ENCODE peak calls at places on chromosomes 6 and 20, in seven cellular contexts. One of them, this sample, is unnamed.
A peak's percentile ranks its signal among the peaks of the same experiment; 100 is the strongest.

GRCh38 chr20:40897177-40897700 is 131.4 kb upstream of the TOP1 start:
- DNase-seq in cardiac muscle cell: peak; percentile 20
- DNase-seq in NCI-H1092 treated with DMSO at 0.1 percent for 48 hours: no peak
- DNase-seq in AG08395: peak; percentile 51
- DNase-seq in AG09319: peak; percentile 57
- DNase-seq in tibial artery: no peak
- DNase-seq in ecto neural progenitor cell: no peak
- DNase-seq in this sample: peak; percentile 39

GRCh38 chr20:15945301-15945700 is 627.9 kb downstream of the KIF16B start:
- DNase-seq in tibial artery: no peak
- DNase-seq in AG08395: no peak
- DNase-seq in AG09319: no peak
- DNase-seq in cardiac muscle cell: no peak
- DNase-seq in NCI-H1092 treated with DMSO at 0.1 percent for 48 hours: no peak
- DNase-seq in ecto neural progenitor cell: no peak
- DNase-seq in this sample: no peak

GRCh38 chr6:31815025-31815838 is at the start of the genes HSPA1A and HSPA1L:
- DNase-seq in NCI-H1092 treated with DMSO at 0.1 percent for 48 hours: peak; percentile 93
- DNase-seq in tibial artery: peak; percentile 93
- DNase-seq in AG08395: peak; percentile 95
- DNase-seq in AG09319: peak; percentile 91
- DNase-seq in ecto neural progenitor cell: peak; percentile 98
- DNase-seq in cardiac muscle cell: peak; percentile 97
- DNase-seq in this sample: no peak

GRCh38 chr20:58577871-58578615 is 62.8 kb upstream of the APCDD1L start:
- DNase-seq in NCI-H1092 treated with DMSO at 0.1 percent for 48 hours: no peak
- DNase-seq in ecto neural progenitor cell: no peak
- DNase-seq in AG09319: no peak
- DNase-seq in cardiac muscle cell: peak; percentile 36
- DNase-seq in tibial artery: peak; percentile 9
- DNase-seq in AG08395: no peak
- DNase-seq in this sample: no peak

GRCh38 chr20:50014570-50015562 is 32.1 kb downstream of the SNAI1 start:
- DNase-seq in NCI-H1092 treated with DMSO at 0.1 percent for 48 hours: no peak
- DNase-seq in ecto neural progenitor cell: no peak
- DNase-seq in tibial artery: no peak
- DNase-seq in AG09319: no peak
- DNase-seq in AG08395: peak; percentile 6
- DNase-seq in cardiac muscle cell: no peak
- DNase-seq in this sample: no peak

GRCh38 chr6:53465732-53466131 is 79.2 kb downstream of the GCLC start:
- DNase-seq in NCI-H1092 treated with DMSO at 0.1 percent for 48 hours: no peak
- DNase-seq in cardiac muscle cell: peak; percentile 69
- DNase-seq in ecto neural progenitor cell: no peak
- DNase-seq in tibial artery: no peak
- DNase-seq in AG08395: no peak
- DNase-seq in AG09319: no peak
- DNase-seq in this sample: no peak

GRCh38 chr6:31143148-31143547 is 4.3 kb upstream of the PSORS1C2 start:
- DNase-seq in NCI-H1092 treated with DMSO at 0.1 percent for 48 hours: no peak
- DNase-seq in cardiac muscle cell: peak; percentile 91
- DNase-seq in tibial artery: no peak
- DNase-seq in AG09319: no peak
- DNase-seq in AG08395: peak; percentile 50
- DNase-seq in ecto neural progenitor cell: no peak
- DNase-seq in this sample: no peak

GRCh38 chr6:19368511-19368910 is 468.7 kb upstream of the ID4 start:
- DNase-seq in tibial artery: no peak
- DNase-seq in ecto neural progenitor cell: no peak
- DNase-seq in NCI-H1092 treated with DMSO at 0.1 percent for 48 hours: no peak
- DNase-seq in AG09319: peak; percentile 8
- DNase-seq in cardiac muscle cell: peak; percentile 47
- DNase-seq in AG08395: peak; percentile 52
- DNase-seq in this sample: no peak

GRCh38 chr6:25062070-25062811 is 126.5 kb upstream of the RIPOR2 start:
- DNase-seq in cardiac muscle cell: no peak
- DNase-seq in AG08395: no peak
- DNase-seq in tibial artery: no peak
- DNase-seq in NCI-H1092 treated with DMSO at 0.1 percent for 48 hours: no peak
- DNase-seq in AG09319: no peak
- DNase-seq in ecto neural progenitor cell: no peak
- DNase-seq in this sample: no peak

GRCh38 chr20:48767269-48767960 is 60.4 kb downstream of the PREX1 start:
- DNase-seq in NCI-H1092 treated with DMSO at 0.1 percent for 48 hours: no peak
- DNase-seq in AG08395: no peak
- DNase-seq in cardiac muscle cell: no peak
- DNase-seq in AG09319: no peak
- DNase-seq in ecto neural progenitor cell: no peak
- DNase-seq in tibial artery: no peak
- DNase-seq in this sample: no peak